ENCODE peak calls at places on chromosomes 1 and 21, in five cellular contexts. One of them, this sample, is unnamed.

GRCh38 chr1:235888119-235888643 is 21.5 kb upstream of the LYST start:
- DNase-seq in A549: no peak
- DNase-seq in HepG2: no peak
- DNase-seq in K562: no peak
- DNase-seq in GM12878: peak
- DNase-seq in this sample: no peak

GRCh38 chr1:241992734-241993133 is 6.2 kb downstream of the MAP1LC3C start:
- DNase-seq in HepG2: no peak
- DNase-seq in GM12878: no peak
- DNase-seq in A549: no peak
- DNase-seq in K562: no peak
- DNase-seq in this sample: no peak

GRCh38 chr1:82485591-82486369 is 685.0 kb downstream of the ADGRL2 start:
- DNase-seq in GM12878: no peak
- DNase-seq in K562: no peak
- DNase-seq in A549: no peak
- DNase-seq in HepG2: no peak
- DNase-seq in this sample: peak

GRCh38 chr1:4089421-4090175 is 189.5 kb upstream of the C1orf174 start:
- DNase-seq in A549: no peak
- DNase-seq in HepG2: no peak
- DNase-seq in GM12878: no peak
- DNase-seq in K562: no peak
- DNase-seq in this sample: no peak

GRCh38 chr1:61173118-61173517 is 90.8 kb downstream of the NFIA start:
- DNase-seq in K562: no peak
- DNase-seq in A549: no peak
- DNase-seq in GM12878: no peak
- DNase-seq in HepG2: no peak
- DNase-seq in this sample: no peak

GRCh38 chr1:43402055-43402865 is 12.6 kb downstream of the SZT2 start:
- DNase-seq in A549: no peak
- DNase-seq in HepG2: no peak
- DNase-seq in GM12878: no peak
- DNase-seq in K562: peak
- DNase-seq in this sample: no peak

GRCh38 chr1:41582351-41582750 is 97.9 kb upstream of the EDN2 start:
- DNase-seq in GM12878: no peak
- DNase-seq in HepG2: no peak
- DNase-seq in K562: no peak
- DNase-seq in A549: no peak
- DNase-seq in this sample: no peak

GRCh38 chr1:70760170-70760569 is 287.4 kb downstream of the PTGER3 start:
- DNase-seq in GM12878: no peak
- DNase-seq in HepG2: no peak
- DNase-seq in A549: no peak
- DNase-seq in K562: no peak
- DNase-seq in this sample: no peak

GRCh38 chr1:27122652-27123051 is 32.3 kb downstream of the SLC9A1 start:
- DNase-seq in A549: peak
- DNase-seq in K562: peak
- DNase-seq in GM12878: no peak
- DNase-seq in HepG2: peak
- DNase-seq in this sample: no peak

GRCh38 chr1:244154882-244155531 is 103.9 kb downstream of the ZBTB18 start:
- DNase-seq in K562: no peak
- DNase-seq in HepG2: peak
- DNase-seq in A549: no peak
- DNase-seq in GM12878: no peak
- DNase-seq in this sample: peak

GRCh38 chr1:60699304-60699703 is 383.1 kb upstream of the NFIA start:
- DNase-seq in K562: no peak
- DNase-seq in GM12878: no peak
- DNase-seq in HepG2: no peak
- DNase-seq in A549: no peak
- DNase-seq in this sample: no peak

GRCh38 chr1:21317035-21317689 is 26.9 kb upstream of the ECE1 start:
- DNase-seq in GM12878: no peak
- DNase-seq in A549: no peak
- DNase-seq in K562: no peak
- DNase-seq in HepG2: no peak
- DNase-seq in this sample: no peak

GRCh38 chr1:215530401-215530984 is 36.6 kb upstream of the KCTD3 start:
- DNase-seq in A549: no peak
- DNase-seq in GM12878: no peak
- DNase-seq in K562: no peak
- DNase-seq in HepG2: no peak
- DNase-seq in this sample: no peak
- TF ChIP-seq ESRRA in A549: no peak
- TF ChIP-seq ESRRA in GM12878: no peak
- TF ChIP-seq ESRRA in K562: no peak
- TF ChIP-seq ESRRA in HepG2: no peak
- TF ChIP-seq ESRRA in this sample: no peak

GRCh38 chr1:96464991-96465875 is 256.4 kb upstream of the PTBP2 start:
- DNase-seq in K562: no peak
- DNase-seq in A549: no peak
- DNase-seq in GM12878: no peak
- DNase-seq in HepG2: no peak
- DNase-seq in this sample: no peak
- TF ChIP-seq ESRRA in K562: no peak
- TF ChIP-seq ESRRA in A549: no peak
- TF ChIP-seq ESRRA in GM12878: no peak
- TF ChIP-seq ESRRA in HepG2: no peak
- TF ChIP-seq ESRRA in this sample: no peak

GRCh38 chr1:6685381-6685780 is 16.2 kb downstream of the DNAJC11 start:
- DNase-seq in HepG2: no peak
- DNase-seq in K562: peak
- DNase-seq in GM12878: no peak
- DNase-seq in A549: no peak
- DNase-seq in this sample: no peak
- TF ChIP-seq ESRRA in HepG2: no peak
- TF ChIP-seq ESRRA in K562: no peak
- TF ChIP-seq ESRRA in GM12878: no peak
- TF ChIP-seq ESRRA in A549: no peak
- TF ChIP-seq ESRRA in this sample: no peak

GRCh38 chr1:99331083-99331482 is 66.8 kb downstream of the PLPPR4 start:
- DNase-seq in A549: no peak
- DNase-seq in HepG2: no peak
- DNase-seq in GM12878: no peak
- DNase-seq in K562: no peak
- DNase-seq in this sample: no peak
- TF ChIP-seq ESRRA in A549: no peak
- TF ChIP-seq ESRRA in HepG2: no peak
- TF ChIP-seq ESRRA in GM12878: no peak
- TF ChIP-seq ESRRA in K562: no peak
- TF ChIP-seq ESRRA in this sample: no peak

DNA sequence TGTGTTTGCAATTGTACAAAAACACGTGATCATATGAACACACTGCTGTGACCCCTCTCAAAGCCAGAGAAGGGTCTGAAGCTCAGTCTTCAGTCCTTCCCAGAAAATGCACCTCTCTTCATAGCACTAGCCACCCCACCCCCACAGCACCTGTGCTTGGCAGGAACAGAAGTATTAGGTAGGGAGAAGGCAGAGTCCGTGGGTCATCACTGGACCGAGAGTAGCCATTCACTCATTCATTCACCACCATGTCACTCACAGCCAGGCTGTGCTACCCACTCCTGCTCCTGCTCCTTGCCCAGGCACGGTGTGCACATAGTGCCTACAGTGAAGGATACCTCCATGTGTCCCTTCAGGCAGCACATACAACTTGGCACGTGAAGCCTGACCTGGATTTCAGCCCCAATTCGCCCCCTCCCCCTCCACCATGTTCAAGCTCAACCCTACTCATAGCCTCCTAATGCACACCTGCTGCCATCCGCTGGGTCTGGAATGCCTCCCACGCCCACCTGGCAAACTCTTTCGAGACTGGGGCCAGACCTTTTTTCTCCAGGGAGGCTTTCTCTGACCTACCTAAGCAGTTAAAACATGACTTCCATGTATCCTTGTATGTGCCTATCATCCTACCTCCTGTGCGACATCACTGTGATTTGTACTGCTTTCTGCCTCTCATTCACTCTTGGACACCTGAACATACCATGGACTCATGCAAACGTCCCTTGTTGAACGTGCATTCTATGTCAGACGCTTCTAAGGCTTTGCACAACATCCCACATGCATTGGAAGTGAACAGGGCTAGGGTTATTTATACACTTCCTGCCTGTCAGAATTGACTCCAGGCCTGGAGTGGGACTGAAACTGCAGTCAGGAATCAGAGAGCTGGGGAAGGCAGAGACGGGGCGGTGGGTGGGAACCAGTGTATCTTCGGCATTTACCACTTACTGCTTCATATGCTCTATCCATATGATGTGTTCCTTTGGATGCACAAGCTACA is 81.7 kb upstream of the GALNT2 start:
- DNase-seq in A549: no peak
- DNase-seq in K562: no peak
- DNase-seq in HepG2: no peak
- DNase-seq in GM12878: no peak
- DNase-seq in this sample: no peak
- TF ChIP-seq ESRRA in A549: no peak
- TF ChIP-seq ESRRA in K562: no peak
- TF ChIP-seq ESRRA in HepG2: no peak
- TF ChIP-seq ESRRA in GM12878: no peak
- TF ChIP-seq ESRRA in this sample: no peak

DNA sequence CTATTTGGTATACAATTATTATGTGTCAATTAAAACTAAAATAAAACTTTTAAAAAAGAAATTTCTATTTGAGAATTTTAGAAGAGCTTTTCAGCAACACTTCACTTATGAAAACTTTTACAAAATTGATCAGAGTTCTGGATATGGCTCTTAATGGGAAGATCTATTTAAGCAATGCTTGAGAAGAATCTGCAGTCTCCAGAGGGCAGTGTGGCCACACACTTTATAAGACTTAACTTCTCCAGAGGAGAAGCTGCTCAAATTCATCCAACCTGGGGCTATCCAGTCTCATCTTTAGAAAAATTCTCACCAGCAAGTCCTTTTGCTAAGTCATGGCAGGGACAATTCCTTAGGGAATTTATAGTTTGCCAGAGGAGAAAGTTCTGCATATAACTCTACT is 25.2 kb upstream of the AGO1 start:
- DNase-seq in K562: no peak
- DNase-seq in GM12878: no peak
- DNase-seq in A549: peak
- DNase-seq in HepG2: no peak
- DNase-seq in this sample: no peak
- TF ChIP-seq ESRRA in K562: no peak
- TF ChIP-seq ESRRA in GM12878: no peak
- TF ChIP-seq ESRRA in A549: no peak
- TF ChIP-seq ESRRA in HepG2: no peak
- TF ChIP-seq ESRRA in this sample: no peak

GRCh38 chr1:30844631-30845030 is 63.9 kb downstream of the SDC3 start:
- DNase-seq in GM12878: no peak
- DNase-seq in K562: no peak
- DNase-seq in HepG2: no peak
- DNase-seq in A549: no peak
- DNase-seq in this sample: no peak

GRCh38 chr1:30837653-30838052 is 70.9 kb downstream of the SDC3 start:
- DNase-seq in K562: no peak
- DNase-seq in HepG2: no peak
- DNase-seq in GM12878: no peak
- DNase-seq in A549: no peak
- DNase-seq in this sample: no peak

GRCh38 chr1:30839827-30840359 is 68.7 kb downstream of the SDC3 start:
- DNase-seq in HepG2: no peak
- DNase-seq in K562: no peak
- DNase-seq in GM12878: no peak
- DNase-seq in A549: no peak
- DNase-seq in this sample: no peak

GRCh38 chr1:30842698-30843354 is 65.7 kb downstream of the SDC3 start:
- DNase-seq in GM12878: no peak
- DNase-seq in A549: no peak
- DNase-seq in HepG2: no peak
- DNase-seq in K562: no peak
- DNase-seq in this sample: no peak

DNA sequence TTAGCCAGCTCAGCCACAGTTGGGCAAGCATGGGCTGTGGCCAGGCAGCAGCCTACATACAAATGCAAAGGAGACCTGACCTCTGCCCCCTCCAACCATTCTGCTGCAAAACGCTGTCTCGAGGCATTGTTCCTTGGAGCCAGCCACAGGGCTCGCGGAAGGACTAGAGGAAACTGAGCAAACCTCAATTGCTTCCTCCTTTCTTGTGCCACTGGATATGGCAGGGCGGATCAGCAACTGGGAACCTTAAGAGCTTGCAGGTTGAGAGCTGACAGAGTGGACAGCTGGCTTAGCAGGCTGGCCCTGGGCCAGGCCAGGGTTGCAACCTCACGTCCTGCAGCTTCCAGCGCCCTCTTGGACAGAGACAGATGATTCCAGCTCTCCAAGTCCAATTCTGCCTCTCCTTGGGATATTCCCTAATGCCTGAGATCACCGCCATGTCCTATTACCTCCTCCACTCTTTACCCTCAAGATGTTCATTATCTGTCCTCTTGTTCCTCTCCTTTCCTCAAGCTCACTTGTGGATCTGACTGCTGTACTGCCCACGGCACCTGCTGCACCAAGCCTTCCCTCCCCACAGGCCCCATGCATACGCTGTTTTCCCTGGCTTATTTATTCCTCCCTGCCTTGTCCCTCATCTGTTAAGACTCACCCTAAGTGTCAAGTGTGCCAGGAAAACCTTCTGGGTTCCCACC is 67.5 kb downstream of the SDC3 start:
- DNase-seq in HepG2: no peak
- DNase-seq in GM12878: no peak
- DNase-seq in A549: no peak
- DNase-seq in K562: no peak
- DNase-seq in this sample: no peak
- TF ChIP-seq ESRRA in HepG2: no peak
- TF ChIP-seq ESRRA in GM12878: no peak
- TF ChIP-seq ESRRA in A549: no peak
- TF ChIP-seq ESRRA in K562: no peak
- TF ChIP-seq ESRRA in this sample: no peak

GRCh38 chr21:44592446-44593365 is at the start of gene KRTAP10-6:
- DNase-seq in K562: no peak
- DNase-seq in HepG2: no peak
- DNase-seq in A549: no peak
- DNase-seq in GM12878: no peak
- DNase-seq in this sample: no peak

GRCh38 chr21:44598031-44598430 is 2.4 kb upstream of the KRTAP10-7 start:
- DNase-seq in GM12878: no peak
- DNase-seq in A549: no peak
- DNase-seq in K562: no peak
- DNase-seq in HepG2: no peak
- DNase-seq in this sample: no peak

GRCh38 chr21:44596068-44596725 is 3.9 kb upstream of the KRTAP10-6 start:
- DNase-seq in GM12878: no peak
- DNase-seq in K562: no peak
- DNase-seq in A549: no peak
- DNase-seq in HepG2: no peak
- DNase-seq in this sample: no peak

GRCh38 chr21:44593598-44594405 is 1.5 kb upstream of the KRTAP10-6 start:
- DNase-seq in K562: peak
- DNase-seq in GM12878: no peak
- DNase-seq in HepG2: peak
- DNase-seq in A549: no peak
- DNase-seq in this sample: no peak

GRCh38 chr21:44594406-44594916 is 2.2 kb upstream of the KRTAP10-6 start:
- DNase-seq in GM12878: no peak
- DNase-seq in A549: no peak
- DNase-seq in HepG2: no peak
- DNase-seq in K562: no peak
- DNase-seq in this sample: no peak
- TF ChIP-seq ESRRA in GM12878: no peak
- TF ChIP-seq ESRRA in A549: no peak
- TF ChIP-seq ESRRA in HepG2: no peak
- TF ChIP-seq ESRRA in K562: no peak
- TF ChIP-seq ESRRA in this sample: no peak

GRCh38 chr1:40532844-40533424 is 1.5 kb downstream of the ZNF684 start:
- DNase-seq in K562: peak
- DNase-seq in HepG2: peak
- DNase-seq in A549: peak
- DNase-seq in GM12878: peak
- DNase-seq in this sample: peak
- TF ChIP-seq ESRRA in K562: no peak
- TF ChIP-seq ESRRA in HepG2: no peak
- TF ChIP-seq ESRRA in A549: no peak
- TF ChIP-seq ESRRA in GM12878: no peak
- TF ChIP-seq ESRRA in this sample: no peak

This sample was measured in WTC11.